ENCODE peak calls at places on chromosome 14, in five cellular contexts. J, K, W, A and L are unnamed samples.

GRCh38 chr14:51539571-51540037 is 112.1 kb upstream of the FRMD6 start:
- DNase-seq in A (peak), W (no peak), J (no peak), K (peak), L (peak)

GRCh38 chr14:71320734-71321555 is 413.7 kb downstream of the PCNX1 start:
- DNase-seq in W (peak), J (peak), A (peak), K (peak), L (peak)

GRCh38 chr14:67623114-67623513 is 3.4 kb downstream of the ARG2 start:
- DNase-seq in W (no peak), K (peak), J (no peak), A (peak), L (no peak)

GRCh38 chr14:99676657-99677056 is 7.4 kb upstream of the CYP46A1 start:
- DNase-seq in W (no peak), A (no peak), K (no peak), J (no peak), L (no peak)

GRCh38 chr14:100278702-100279101 is 27.5 kb downstream of the SLC25A29 start:
- DNase-seq in K (peak), W (no peak), A (peak), J (no peak), L (peak)

GRCh38 chr14:20332946-20333782 is at the start of gene CCNB1IP1:
- DNase-seq in W (peak), K (peak), A (peak), J (no peak), L (peak)

GRCh38 chr14:101839236-101839635 is 77.7 kb downstream of the PPP2R5C start:
- DNase-seq in A (peak), W (no peak), K (no peak), J (no peak), L (no peak)

GRCh38 chr14:59398841-59399240 is 66.3 kb downstream of the GPR135 start:
- DNase-seq in K (no peak), J (no peak), W (no peak), A (no peak), L (no peak)

GRCh38 chr14:23114669-23115491 is 4.2 kb downstream of the CEBPE start:
- DNase-seq in A (peak), J (no peak), W (no peak), K (peak), L (peak)

GRCh38 chr14:100122481-100123215 is 36.8 kb downstream of the DEGS2 start:
- DNase-seq in A (no peak), J (no peak), W (no peak), K (no peak), L (no peak)

GRCh38 chr14:104248203-104249055 is 110.0 kb downstream of the KIF26A start:
- DNase-seq in A (no peak), W (no peak), K (no peak), J (no peak), L (no peak)

GRCh38 chr14:104732931-104733681 is 9.1 kb downstream of the ADSS1 start:
- DNase-seq in J (no peak), W (no peak), A (peak), K (no peak), L (no peak)

GRCh38 chr14:69571879-69572633 is 2.6 kb downstream of the CCDC177 start:
- DNase-seq in K (no peak), A (peak), W (peak), J (no peak), L (no peak)

GRCh38 chr14:93543766-93544165 is 113.0 kb downstream of the UNC79 start:
- DNase-seq in J (no peak), K (peak), W (peak), A (peak), L (peak)

GRCh38 chr14:53032161-53032803 is 81.4 kb upstream of the FERMT2 start:
- DNase-seq in W (no peak), K (peak), J (no peak), A (peak), L (peak)

GRCh38 chr14:81236138-81236537 is 15.4 kb upstream of the GTF2A1 start:
- DNase-seq in J (no peak), K (no peak), W (no peak), A (no peak), L (no peak)

GRCh38 chr14:61183486-61183885 is 97.7 kb downstream of the TMEM30B start:
- DNase-seq in A (no peak), J (no peak), K (peak), W (no peak), L (no peak)

GRCh38 chr14:101973356-101973755 is 9.0 kb downstream of the DYNC1H1 start:
- DNase-seq in A (no peak), J (no peak), W (no peak), K (no peak), L (no peak)

GRCh38 chr14:79077096-79077495 is 906.9 kb downstream of the NRXN3 start:
- DNase-seq in W (no peak), K (no peak), A (peak), J (no peak), L (no peak)

GRCh38 chr14:59155886-59156285 is 32.6 kb upstream of the DAAM1 start:
- DNase-seq in A (no peak), W (no peak), J (no peak), K (no peak), L (no peak)

GRCh38 chr14:58817846-58818245 is 180.1 kb downstream of the DACT1 start:
- DNase-seq in A (no peak), J (no peak), K (no peak), W (no peak), L (no peak)

GRCh38 chr14:91311284-91311662 is 66.8 kb upstream of the GPR68 start:
- DNase-seq in K (no peak), A (no peak), J (no peak), W (no peak), L (no peak)

GRCh38 chr14:85531141-85531593 is 1.2 kb downstream of the FLRT2 start:
- DNase-seq in A (peak), J (no peak), K (peak), W (no peak), L (peak)